ENCODE peak calls at places on chromosomes 13 and 19, in seven cellular contexts. A is DND-41, V is GM12878, Y is neural progenitor cell, Q is hepatocyte, F is neuronal stem cell, K is GM23248. D is an unnamed sample.

GRCh38 chr19:28859811-28860210 is 353.1 kb downstream of the UQCRFS1 start:
- DNase-seq in A (no peak), V (no peak), Y (no peak), Q (no peak), F (no peak), K (no peak), D (no peak)

GRCh38 chr19:48480476-48481190 is 11.5 kb downstream of the CYTH2 start:
- DNase-seq in A (no peak), V (no peak), Y (no peak), Q (no peak), F (no peak), K (peak; percentile 82), D (no peak)

GRCh38 chr13:48653074-48654054 is at the start of gene CYSLTR2:
- DNase-seq in A (peak; percentile 43), V (peak; percentile 35), Y (peak; percentile 6), Q (peak; percentile 55), F (no peak), K (peak; percentile 57), D (no peak)

GRCh38 chr13:73932091-73932490 is 202.1 kb downstream of the KLF12 start:
- DNase-seq in A (no peak), V (no peak), Y (no peak), Q (no peak), F (no peak), K (no peak), D (no peak)

GRCh38 chr13:106156468-106156867 is 379.0 kb downstream of the EFNB2 start:
- DNase-seq in A (no peak), V (no peak), Y (no peak), Q (peak; percentile 49), F (no peak), K (peak; percentile 96), D (no peak)

GRCh38 chr19:48461982-48462655 is 6.7 kb downstream of the KCNJ14 start:
- DNase-seq in A (no peak), V (no peak), Y (peak; percentile 39), Q (no peak), F (no peak), K (no peak), D (no peak)

GRCh38 chr19:35777411-35777841 is 2.1 kb downstream of the ARHGAP33 start:
- DNase-seq in A (no peak), V (no peak), Y (peak; percentile 64), Q (no peak), F (no peak), K (no peak), D (no peak)

GRCh38 chr19:1871630-1872029 is 8.3 kb upstream of the KLF16 start:
- DNase-seq in A (no peak), V (no peak), Y (no peak), Q (no peak), F (no peak), K (no peak), D (no peak)

GRCh38 chr13:26468203-26468602 is 89.3 kb upstream of the WASF3 start:
- DNase-seq in A (no peak), V (no peak), Y (peak; percentile 33), Q (no peak), F (no peak), K (no peak), D (no peak)

GRCh38 chr13:40666905-40667621 is 622 bp upstream of the FOXO1 start:
- DNase-seq in A (no peak), V (no peak), Y (peak; percentile 84), Q (peak; percentile 77), F (peak; percentile 69), K (peak; percentile 77), D (peak; percentile 33)

GRCh38 chr19:5340637-5341447 is at the start of gene PTPRS:
- DNase-seq in A (no peak), V (no peak), Y (peak; percentile 96), Q (peak; percentile 93), F (peak; percentile 84), K (peak; percentile 95), D (no peak)

GRCh38 chr19:56683119-56683518 is 11.6 kb upstream of the ZNF835 start:
- DNase-seq in A (no peak), V (no peak), Y (no peak), Q (no peak), F (no peak), K (no peak), D (no peak)

GRCh38 chr19:36986601-36987000 is 70.5 kb downstream of the ZNF568 start:
- DNase-seq in A (no peak), V (no peak), Y (no peak), Q (no peak), F (no peak), K (no peak), D (no peak)

GRCh38 chr13:67158903-67159302 is 71.2 kb downstream of the PCDH9 start:
- DNase-seq in A (no peak), V (no peak), Y (no peak), Q (no peak), F (no peak), K (no peak), D (no peak)

GRCh38 chr13:40272776-40273139 is 393.7 kb downstream of the FOXO1 start:
- DNase-seq in A (no peak), V (no peak), Y (no peak), Q (no peak), F (no peak), K (peak; percentile 56), D (no peak)

GRCh38 chr13:103272770-103273169 is 206.6 kb upstream of the SLC10A2 start:
- DNase-seq in A (no peak), V (no peak), Y (no peak), Q (no peak), F (no peak), K (no peak), D (no peak)

GRCh38 chr19:3551808-3552095 is 5.6 kb downstream of the MFSD12 start:
- DNase-seq in A (no peak), V (no peak), Y (no peak), Q (no peak), F (no peak), K (no peak), D (peak; percentile 4)

GRCh38 chr19:3555653-3556422 is 1.5 kb downstream of the MFSD12 start:
- DNase-seq in A (no peak), V (no peak), Y (no peak), Q (no peak), F (no peak), K (no peak), D (peak; percentile 2)

GRCh38 chr19:3556978-3557460 is 367 bp downstream of the MFSD12 start:
- DNase-seq in A (peak; percentile 57), V (no peak), Y (peak; percentile 67), Q (peak; percentile 80), F (no peak), K (peak; percentile 72), D (peak; percentile 61)

GRCh38 chr19:3556423-3556977 is 886 bp downstream of the MFSD12 start:
- DNase-seq in A (no peak), V (no peak), Y (no peak), Q (no peak), F (no peak), K (no peak), D (peak; percentile 5)

DNA sequence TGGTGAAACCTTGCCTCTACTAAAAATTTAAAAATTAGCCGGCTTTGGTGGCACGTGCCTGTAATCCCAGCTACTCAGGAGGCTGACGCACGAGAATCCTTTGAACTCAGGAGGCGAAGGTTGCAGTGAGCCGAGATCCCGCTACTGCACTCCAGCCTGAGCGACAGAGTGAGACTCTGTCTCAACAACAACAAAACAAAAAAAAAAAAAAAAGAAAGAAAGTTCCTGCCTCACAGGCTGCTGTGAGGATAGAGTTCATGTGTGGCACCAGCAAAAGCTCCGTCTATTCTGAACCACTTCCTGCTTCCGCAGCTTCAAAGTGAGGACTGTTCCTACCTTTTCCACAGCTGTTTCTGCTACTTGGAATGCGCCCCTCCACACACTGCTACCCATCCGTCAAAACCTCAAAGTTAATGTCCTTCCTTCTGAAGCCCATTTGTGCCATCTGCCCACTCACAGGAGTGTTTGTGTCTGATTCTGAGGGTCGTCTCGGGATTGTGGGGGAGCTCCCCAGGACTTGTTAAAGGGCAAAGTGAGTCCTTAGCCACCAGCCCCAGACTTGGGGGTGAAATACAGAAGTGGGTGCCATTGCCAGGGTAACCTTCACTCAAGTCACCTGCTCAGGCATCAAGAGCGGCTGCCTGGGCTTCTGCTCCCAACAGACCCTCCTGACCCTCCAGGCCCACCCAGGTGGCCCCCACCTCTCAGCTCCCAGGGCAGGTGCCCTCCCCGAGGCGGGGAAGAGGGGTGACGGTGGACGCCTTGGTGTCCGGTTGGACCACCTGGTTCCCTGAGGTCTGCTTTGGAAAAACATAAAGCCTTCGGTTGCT is 2.9 kb downstream of the MFSD12 start:
- DNase-seq in A (peak; percentile 84), V (no peak), Y (no peak), Q (no peak), F (no peak), K (no peak), D (peak; percentile 2)
- H3K4me2 ChIP-seq in A (peak overlapping the region; percentile 95), V (peak overlapping the region; percentile 75), Y (no peak overlapping the region), Q (no peak overlapping the region), F (no peak overlapping the region), K (no peak overlapping the region), D (no peak overlapping the region)

GRCh38 chr19:18815673-18816072 is 16.1 kb upstream of the UPF1 start:
- DNase-seq in A (no peak), V (no peak), Y (no peak), Q (no peak), F (no peak), K (no peak), D (no peak)

GRCh38 chr19:18809149-18809978 is 18.3 kb upstream of the COMP start:
- DNase-seq in A (no peak), V (no peak), Y (no peak), Q (peak; percentile 57), F (no peak), K (peak; percentile 92), D (no peak)

GRCh38 chr19:18817574-18817973 is 14.2 kb upstream of the UPF1 start:
- DNase-seq in A (no peak), V (no peak), Y (no peak), Q (no peak), F (no peak), K (no peak), D (no peak)

GRCh38 chr19:18814063-18814462 is 17.7 kb upstream of the UPF1 start:
- DNase-seq in A (no peak), V (no peak), Y (no peak), Q (no peak), F (no peak), K (peak; percentile 62), D (no peak)
- H2AFZ ChIP-seq in A (no peak overlapping the region), V (no peak overlapping the region), Y (no peak overlapping the region), Q (no peak overlapping the region), F (no peak overlapping the region), K (peak overlapping the region; percentile 38), D (no peak overlapping the region)

GRCh38 chr19:3179739-3180293 is 1.2 kb downstream of the S1PR4 start:
- DNase-seq in A (peak; percentile 51), V (no peak), Y (no peak), Q (no peak), F (no peak), K (no peak), D (no peak)
- H3K4me2 ChIP-seq in A (peak overlapping the region; percentile 96), V (peak overlapping the region; percentile 52), Y (no peak overlapping the region), Q (no peak overlapping the region), F (no peak overlapping the region), K (no peak overlapping the region), D (no peak overlapping the region)

DNA sequence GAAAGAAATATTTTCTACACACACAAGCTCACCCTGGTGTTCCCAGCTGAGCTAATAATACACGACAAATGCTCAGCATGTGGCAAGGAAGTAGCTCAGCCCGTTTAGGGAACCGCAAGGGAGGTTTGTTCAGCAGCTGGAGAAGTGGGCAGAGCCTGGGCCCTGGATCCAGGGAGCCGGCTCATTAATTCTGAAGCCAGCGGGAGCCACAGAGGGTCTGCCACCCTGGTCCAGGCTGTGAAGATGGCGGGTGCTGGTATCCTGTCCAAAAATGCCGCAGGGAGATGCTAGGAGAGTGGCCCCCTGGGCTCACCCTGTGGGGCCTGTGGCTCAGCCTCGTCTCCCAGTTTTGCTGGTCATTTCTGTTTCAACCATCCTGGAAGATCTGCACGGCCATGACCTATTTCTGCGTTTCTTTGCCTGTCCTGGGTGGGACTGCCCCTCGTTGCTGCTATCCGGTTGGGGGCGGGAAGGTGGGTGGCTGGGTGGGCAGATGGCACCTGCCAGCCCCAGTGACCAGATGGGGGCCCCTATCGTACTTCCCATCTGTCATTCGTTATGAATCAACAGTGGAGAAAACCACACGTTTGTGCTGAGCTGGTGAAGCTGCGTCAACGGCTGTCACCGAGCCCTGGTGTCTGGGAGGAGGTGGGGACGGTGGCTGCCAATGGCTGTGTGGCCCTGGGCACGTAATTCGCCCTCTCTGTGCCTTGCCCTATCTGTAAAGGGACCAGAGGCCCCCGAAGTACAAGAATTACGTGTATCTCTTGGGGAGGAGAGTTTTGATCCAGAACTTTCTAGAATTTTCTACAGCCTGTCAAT is 2.7 kb upstream of the GNA15 start:
- DNase-seq in A (peak; percentile 97), V (peak; percentile 85), Y (no peak), Q (no peak), F (no peak), K (peak; percentile 78), D (no peak)
- H2AFZ ChIP-seq in A (no peak overlapping the region), V (peak overlapping the region; percentile 73), Y (no peak overlapping the region), Q (no peak overlapping the region), F (peak overlapping the region; percentile 3), K (peak overlapping the region; percentile 61), D (no peak overlapping the region)

D was measured in MM.1S.